ENCODE peak calls at places on chromosomes 13 and 19, in eight cellular contexts. N is fibroblast of lung; R is CD8-positive, alpha-beta T cell; F is dorsolateral prefrontal cortex; Q is RWPE1; V is AG04450; K is transverse colon; S is heart left ventricle. H is an unnamed sample.

GRCh38 chr19:38654478-38655079 is 7.1 kb downstream of the ACTN4 start:
- DNase-seq in N (peak), R (no peak), F (no peak), Q (no peak), V (no peak), K (no peak), S (no peak), H (no peak)

GRCh38 chr13:98285317-98285716 is 108.2 kb upstream of the RNF113B start:
- DNase-seq in N (peak), R (no peak), F (no peak), Q (no peak), V (no peak), K (no peak), S (no peak), H (no peak)

GRCh38 chr13:33111414-33112110 is 95.3 kb downstream of the KL start:
- DNase-seq in N (peak), R (no peak), F (no peak), Q (no peak), V (no peak), K (peak), S (no peak), H (no peak)

GRCh38 chr13:51643882-51644281 is 59.6 kb downstream of the WDFY2 start:
- DNase-seq in N (peak), R (no peak), F (no peak), Q (peak), V (peak), K (no peak), S (no peak), H (no peak)

GRCh38 chr19:18763674-18764590 is 27.2 kb downstream of the COMP start:
- DNase-seq in N (peak), R (no peak), F (no peak), Q (peak), V (no peak), K (no peak), S (no peak), H (no peak)

GRCh38 chr19:33471111-33471996 is 50.2 kb downstream of the PEPD start:
- DNase-seq in N (no peak), R (no peak), F (no peak), Q (no peak), V (no peak), K (no peak), S (no peak), H (no peak)

GRCh38 chr19:49997709-49998108 is 27.5 kb downstream of the VRK3 start:
- DNase-seq in N (peak), R (no peak), F (no peak), Q (peak), V (no peak), K (no peak), S (no peak), H (no peak)

GRCh38 chr13:70769771-70770326 is 661.6 kb upstream of the KLHL1 start:
- DNase-seq in N (no peak), R (no peak), F (no peak), Q (no peak), V (no peak), K (no peak), S (no peak), H (no peak)

GRCh38 chr13:85631801-85632200 is 167.4 kb downstream of the SLITRK6 start:
- DNase-seq in N (no peak), R (no peak), F (no peak), Q (no peak), V (no peak), K (no peak), S (no peak), H (no peak)

GRCh38 chr13:56755181-56755580 is 385.5 kb upstream of the PRR20A start:
- DNase-seq in N (no peak), R (no peak), F (no peak), Q (no peak), V (no peak), K (no peak), S (no peak), H (no peak)

GRCh38 chr13:112128052-112128610 is 61.2 kb downstream of the SOX1 start:
- DNase-seq in N (no peak), R (no peak), F (no peak), Q (no peak), V (no peak), K (no peak), S (no peak), H (no peak)

GRCh38 chr13:23722726-23723453 is 152.7 kb downstream of the TNFRSF19 start:
- DNase-seq in N (no peak), R (no peak), F (no peak), Q (no peak), V (no peak), K (no peak), S (no peak), H (no peak)

GRCh38 chr13:36480726-36481485 is 48.6 kb downstream of the CCNA1 start:
- DNase-seq in N (no peak), R (no peak), F (no peak), Q (no peak), V (no peak), K (no peak), S (no peak), H (no peak)

GRCh38 chr19:7681336-7682174 is 922 bp downstream of the TRAPPC5 start:
- DNase-seq in N (peak), R (peak), F (peak), Q (peak), V (peak), K (peak), S (peak), H (peak)

GRCh38 chr13:113903361-113903760 is 39.5 kb upstream of the GAS6 start:
- DNase-seq in N (peak), R (no peak), F (peak), Q (no peak), V (no peak), K (no peak), S (no peak), H (peak)

GRCh38 chr19:8580710-8581281 is 3.6 kb upstream of the MYO1F start:
- DNase-seq in N (peak), R (peak), F (peak), Q (peak), V (no peak), K (peak), S (peak), H (peak)

GRCh38 chr13:29754486-29754806 is 96.0 kb downstream of the UBL3 start:
- DNase-seq in N (peak), R (no peak), F (no peak), Q (no peak), V (no peak), K (no peak), S (no peak), H (no peak)

GRCh38 chr13:28792992-28793391 is 27.1 kb upstream of the MTUS2 start:
- DNase-seq in N (peak), R (no peak), F (no peak), Q (no peak), V (peak), K (no peak), S (no peak), H (peak)

GRCh38 chr19:1307320-1307719 is 21.6 kb downstream of the EFNA2 start:
- DNase-seq in N (no peak), R (no peak), F (no peak), Q (no peak), V (no peak), K (no peak), S (no peak), H (no peak)

GRCh38 chr13:101941095-101941777 is 460.6 kb downstream of the FGF14 start:
- DNase-seq in N (peak), R (no peak), F (no peak), Q (no peak), V (no peak), K (no peak), S (no peak), H (no peak)

GRCh38 chr13:25857830-25858229 is 194.0 kb downstream of the SHISA2 start:
- DNase-seq in N (no peak), R (no peak), F (no peak), Q (no peak), V (no peak), K (no peak), S (no peak), H (no peak)

GRCh38 chr13:32811297-32811800 is 204.9 kb upstream of the KL start:
- DNase-seq in N (no peak), R (no peak), F (no peak), Q (no peak), V (no peak), K (peak), S (no peak), H (no peak)

GRCh38 chr13:79379274-79379673 is 26.8 kb downstream of the RBM26 start:
- DNase-seq in N (no peak), R (no peak), F (no peak), Q (no peak), V (no peak), K (no peak), S (no peak), H (no peak)

GRCh38 chr13:41897126-41897525 is 63.8 kb downstream of the VWA8 start:
- DNase-seq in N (peak), R (no peak), F (no peak), Q (no peak), V (no peak), K (no peak), S (no peak), H (no peak)

GRCh38 chr13:75687145-75687763 is 51.1 kb downstream of the LMO7 start:
- DNase-seq in N (peak), R (no peak), F (no peak), Q (no peak), V (no peak), K (no peak), S (no peak), H (no peak)

GRCh38 chr13:19888799-19889198 is 25.4 kb upstream of the ZMYM5 start:
- DNase-seq in N (peak), R (no peak), F (no peak), Q (no peak), V (no peak), K (no peak), S (no peak), H (no peak)

GRCh38 chr13:85525411-85525810 is 273.8 kb downstream of the SLITRK6 start:
- DNase-seq in N (peak), R (no peak), F (no peak), Q (no peak), V (no peak), K (no peak), S (no peak), H (no peak)

GRCh38 chr19:2477141-2477710 is 1.3 kb downstream of the GADD45B start:
- DNase-seq in N (peak), R (peak), F (no peak), Q (no peak), V (no peak), K (peak), S (peak), H (peak)

GRCh38 chr13:75250526-75251183 is 231.3 kb downstream of the TBC1D4 start:
- DNase-seq in N (peak), R (no peak), F (no peak), Q (peak), V (peak), K (no peak), S (no peak), H (no peak)

GRCh38 chr13:103291693-103292572 is 225.7 kb upstream of the SLC10A2 start:
- DNase-seq in N (no peak), R (no peak), F (no peak), Q (no peak), V (no peak), K (no peak), S (no peak), H (no peak)

GRCh38 chr19:6065685-6066365 is 44.5 kb downstream of the RFX2 start:
- DNase-seq in N (peak), R (peak), F (no peak), Q (peak), V (no peak), K (peak), S (no peak), H (peak)

DNA sequence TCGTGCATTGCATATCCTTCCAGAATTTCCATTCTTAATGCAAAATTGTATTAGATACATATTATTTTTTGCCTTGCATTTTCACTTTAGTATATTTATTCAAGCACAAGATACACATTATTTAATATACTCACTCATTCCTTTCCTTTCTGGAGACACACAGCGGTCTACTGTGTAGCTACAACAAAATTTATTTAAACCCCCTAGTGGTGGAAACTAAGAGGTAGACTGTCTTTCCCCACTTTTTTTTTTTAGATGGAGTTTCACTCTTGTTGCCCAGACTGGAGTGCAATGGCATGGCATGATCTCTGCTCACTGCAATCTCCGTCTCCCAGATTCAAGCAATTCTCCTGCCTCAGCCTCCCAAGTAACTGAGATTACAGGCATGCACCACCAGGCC is 2040.3 kb upstream of the PCDH20 start:
- DNase-seq in N (no peak), R (no peak), F (no peak), Q (no peak), V (no peak), K (no peak), S (no peak), H (no peak)
- TF ChIP-seq CTCF in N (no peak), R (no peak), F (peak), Q (peak), V (peak), K (no peak), S (no peak), H (no peak)

GRCh38 chr13:43325636-43326035 is 302.2 kb downstream of the DNAJC15 start:
- DNase-seq in N (no peak), R (no peak), F (no peak), Q (no peak), V (no peak), K (no peak), S (no peak), H (no peak)
- H3K27ac ChIP-seq in N (no peak), R (no peak), F (peak), Q (no peak), V (no peak), K (no peak), S (no peak), H (no peak)

GRCh38 chr19:4007021-4007835 is at the start of gene PIAS4:
- DNase-seq in N (peak), R (peak), F (peak), Q (peak), V (peak), K (peak), S (peak), H (peak)
- TF ChIP-seq CTCF in N (no peak), R (no peak), F (peak), Q (no peak), V (no peak), K (no peak), S (no peak), H (no peak)

DNA sequence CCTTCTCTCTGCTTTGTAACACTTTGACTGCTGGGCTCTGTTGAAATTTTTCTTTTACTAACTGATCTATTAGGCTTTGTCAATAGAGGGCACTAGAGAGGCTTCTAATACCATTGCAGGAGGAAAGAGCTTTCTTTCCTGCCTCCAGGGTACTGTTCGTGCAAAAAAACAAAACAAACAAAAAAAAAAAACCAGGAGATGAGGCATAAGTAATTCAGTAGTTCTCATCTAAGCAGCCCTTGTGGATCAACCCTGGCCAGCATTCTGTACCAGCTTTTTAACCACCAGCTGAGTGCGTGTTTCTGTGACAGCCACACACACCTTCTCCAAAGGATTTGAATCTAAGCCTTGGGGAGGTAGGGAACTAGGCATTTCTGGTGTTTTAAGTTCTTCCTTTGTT is 1707.6 kb upstream of the SLC10A2 start:
- DNase-seq in N (peak), R (no peak), F (no peak), Q (peak), V (peak), K (no peak), S (no peak), H (no peak)
- H3K27ac ChIP-seq in N (no peak), R (no peak), F (no peak), Q (no peak), V (no peak), K (no peak), S (no peak), H (no peak)

DNA sequence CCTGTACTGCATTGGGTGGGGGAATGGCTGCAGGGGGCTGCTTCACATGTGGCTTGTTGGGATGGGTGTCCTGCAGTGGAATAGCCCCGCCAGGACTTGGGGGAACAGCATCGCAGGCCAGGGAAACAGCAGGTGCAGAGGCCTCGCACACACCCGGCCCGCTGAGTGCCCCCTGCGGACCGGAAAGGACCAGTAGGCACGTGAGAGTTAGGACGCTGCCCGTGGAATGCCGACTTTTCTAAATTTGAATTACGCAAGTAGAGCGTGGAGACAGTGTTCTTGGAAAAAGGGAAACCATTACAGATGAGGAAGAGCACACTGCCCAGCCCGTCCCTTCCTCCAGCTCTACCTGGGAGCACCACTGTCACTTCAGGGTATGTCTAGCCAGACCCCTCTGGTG is 11.5 kb downstream of the DNM2 start:
- DNase-seq in N (no peak), R (no peak), F (no peak), Q (no peak), V (no peak), K (no peak), S (no peak), H (no peak)
- TF ChIP-seq CTCF in N (no peak), R (no peak), F (no peak), Q (no peak), V (no peak), K (no peak), S (no peak), H (no peak)

DNA sequence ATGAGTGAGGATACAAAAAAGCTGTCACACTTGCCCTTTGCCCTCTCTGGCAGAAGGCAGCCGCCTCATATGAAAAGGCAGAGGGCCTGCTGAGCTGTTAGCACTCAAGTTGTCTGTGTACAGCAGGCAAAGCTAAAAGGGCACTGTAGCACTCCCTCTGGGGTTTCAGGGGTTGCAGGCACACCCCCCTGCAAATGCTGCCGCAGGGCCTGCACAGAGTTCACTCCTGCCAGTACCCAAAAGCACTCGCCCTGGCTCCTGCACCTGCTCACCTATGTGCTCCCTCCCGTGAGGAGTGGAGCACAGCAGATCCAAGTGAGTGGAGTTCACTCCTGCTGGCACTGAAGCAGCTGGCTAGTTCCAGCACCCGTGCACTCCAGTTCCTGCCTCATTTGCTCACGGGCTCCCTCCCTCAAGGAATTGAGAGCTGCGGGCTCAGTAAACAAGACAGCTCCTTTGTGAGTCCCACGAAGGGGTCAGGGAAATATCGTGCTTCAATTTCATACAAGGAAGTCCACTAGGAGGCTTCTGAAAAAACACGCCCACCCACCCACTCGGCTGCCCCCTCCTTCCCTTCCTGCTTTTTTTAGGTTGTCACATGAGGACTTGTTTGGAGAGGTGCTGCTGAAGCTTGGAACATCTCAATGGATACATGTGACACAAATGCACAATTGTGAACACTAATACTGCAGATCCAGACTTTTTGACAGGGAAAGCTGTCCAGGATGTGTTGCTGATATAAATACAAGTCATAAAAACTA is 9.9 kb upstream of the RCBTB2 start:
- DNase-seq in N (peak), R (no peak), F (no peak), Q (no peak), V (no peak), K (peak), S (peak), H (peak)
- H3K27ac ChIP-seq in N (no peak), R (no peak), F (no peak), Q (no peak), V (no peak), K (peak), S (peak), H (no peak)

GRCh38 chr13:44575035-44575434 is 1.1 kb downstream of the TSC22D1 start:
- DNase-seq in N (no peak), R (no peak), F (no peak), Q (no peak), V (no peak), K (no peak), S (no peak), H (no peak)

GRCh38 chr13:44573071-44573470 is 3.1 kb downstream of the TSC22D1 start:
- DNase-seq in N (peak), R (no peak), F (no peak), Q (no peak), V (no peak), K (no peak), S (no peak), H (no peak)

GRCh38 chr13:44575741-44576395 is at the start of gene TSC22D1:
- DNase-seq in N (peak), R (peak), F (peak), Q (peak), V (no peak), K (peak), S (peak), H (peak)

GRCh38 chr13:44574466-44574855 is 1.7 kb downstream of the TSC22D1 start:
- DNase-seq in N (no peak), R (no peak), F (no peak), Q (no peak), V (no peak), K (no peak), S (no peak), H (no peak)

GRCh38 chr13:44573790-44574465 is 2.2 kb downstream of the TSC22D1 start:
- DNase-seq in N (peak), R (no peak), F (no peak), Q (no peak), V (no peak), K (no peak), S (no peak), H (peak)
- TF ChIP-seq CTCF in N (peak), R (no peak), F (no peak), Q (peak), V (peak), K (peak), S (peak), H (peak)

DNA sequence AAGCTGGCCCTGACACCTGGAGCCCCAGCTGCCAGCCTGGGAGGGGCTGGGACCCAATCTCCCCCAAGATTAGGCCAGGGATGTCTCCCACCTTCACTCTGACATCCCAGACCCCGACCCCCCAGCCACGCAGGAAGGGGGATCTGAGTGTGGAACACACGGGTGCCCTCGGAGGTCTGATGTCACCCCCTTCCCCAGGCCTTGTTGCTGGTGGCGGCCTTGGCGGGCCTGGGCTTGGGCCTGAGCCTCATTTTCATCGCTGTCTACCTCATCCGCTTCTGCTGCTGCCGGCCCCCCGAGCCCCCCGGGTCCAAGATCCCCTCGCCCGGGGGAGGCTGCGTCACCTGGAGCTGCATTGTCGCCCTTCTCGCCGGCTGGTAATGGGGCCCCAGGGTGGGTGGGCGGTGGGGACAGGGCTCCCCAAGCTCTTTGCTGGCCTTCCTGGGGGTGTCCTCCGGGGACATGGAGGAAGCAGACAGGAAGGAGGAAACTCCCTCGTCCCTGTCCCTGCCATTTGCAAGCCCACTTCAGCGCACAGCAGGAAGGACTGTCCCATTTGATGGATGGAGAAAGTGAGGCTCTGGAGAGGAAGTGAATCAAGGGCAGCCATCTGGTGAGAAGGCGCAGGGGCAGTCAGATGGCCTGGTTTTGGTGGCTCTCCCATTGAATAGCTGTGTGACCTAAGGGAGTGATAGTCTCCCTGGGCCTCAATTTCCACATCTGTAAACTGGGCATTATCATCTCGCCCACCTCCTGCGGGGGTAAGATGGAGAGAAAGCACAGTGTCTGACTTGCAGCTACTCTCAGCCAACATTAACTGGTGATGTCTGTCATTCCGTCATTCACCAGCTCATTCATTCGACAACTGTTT is 3.9 kb downstream of the TTYH1 start:
- DNase-seq in N (no peak), R (no peak), F (no peak), Q (no peak), V (no peak), K (no peak), S (no peak), H (no peak)
- H3K27ac ChIP-seq in N (no peak), R (no peak), F (peak), Q (no peak), V (no peak), K (no peak), S (no peak), H (peak)

GRCh38 chr13:44437356-44438233 is 64.0 kb downstream of the SERP2 start:
- DNase-seq in N (peak), R (no peak), F (no peak), Q (no peak), V (no peak), K (no peak), S (no peak), H (no peak)
- TF ChIP-seq CTCF in N (peak), R (peak), F (peak), Q (peak), V (peak), K (peak), S (peak), H (peak)

H was measured in body of pancreas.